ENCODE peak calls at places on chromosomes 5 and 9, in four cellular contexts. R, P, J and A are unnamed samples.

GRCh38 chr9:87622936-87623335 is 103.0 kb upstream of the CTSL start:
- DNase-seq in P (no peak), J (no peak), R (no peak), A (no peak)

GRCh38 chr9:100577776-100578448 is at the start of gene CAVIN4:
- DNase-seq in R (peak; percentile 79), P (no peak), J (no peak), A (peak; percentile 71)

GRCh38 chr9:127096208-127096607 is 26.2 kb downstream of the ANGPTL2 start:
- DNase-seq in R (no peak), J (no peak), P (peak; percentile 59), A (no peak)

GRCh38 chr5:170542691-170543275 is 39.0 kb downstream of the KCNIP1 start:
- DNase-seq in R (no peak), J (peak; percentile 51), P (no peak), A (no peak)

GRCh38 chr5:56440871-56441740 is 208.0 kb upstream of the ANKRD55 start:
- DNase-seq in P (no peak), J (no peak), R (peak; percentile 76), A (peak; percentile 90)

GRCh38 chr9:115106642-115107041 is 11.3 kb downstream of the TNC start:
- DNase-seq in J (peak; percentile 71), R (peak; percentile 74), P (no peak), A (peak; percentile 64)

GRCh38 chr9:109923371-109923770 is 143.4 kb downstream of the PALM2AKAP2 start:
- DNase-seq in R (no peak), J (no peak), P (no peak), A (no peak)

GRCh38 chr5:4295663-4296339 is 700.2 kb downstream of the IRX1 start:
- DNase-seq in J (peak; percentile 4), P (peak; percentile 25), R (peak; percentile 6), A (no peak)

GRCh38 chr5:37722236-37723146 is 117.3 kb downstream of the GDNF start:
- DNase-seq in J (peak; percentile 85), P (no peak), R (peak; percentile 97), A (peak; percentile 97)

GRCh38 chr9:136777359-136777758 is 13.0 kb upstream of the LCN15 start:
- DNase-seq in R (no peak), J (no peak), P (no peak), A (no peak)

GRCh38 chr5:87394407-87394806 is 18.3 kb downstream of the CCNH start:
- DNase-seq in R (peak; percentile 76), J (no peak), P (no peak), A (peak; percentile 69)

GRCh38 chr9:124480621-124480981 is 26.6 kb downstream of the NR5A1 start:
- DNase-seq in J (peak; percentile 40), R (peak; percentile 48), P (no peak), A (peak; percentile 23)

GRCh38 chr9:128627906-128628305 is 28.7 kb downstream of the DYNC2I2 start:
- DNase-seq in R (no peak), P (no peak), J (no peak), A (no peak)

GRCh38 chr5:108765647-108766046 is 17.9 kb downstream of the FER start:
- DNase-seq in J (no peak), R (peak; percentile 33), P (no peak), A (no peak)

GRCh38 chr5:170508660-170509322 is 5.0 kb downstream of the KCNIP1 start:
- DNase-seq in R (no peak), J (no peak), P (no peak), A (peak; percentile 15)

GRCh38 chr5:113663879-113664278 is 150.4 kb downstream of the YTHDC2 start:
- DNase-seq in P (no peak), J (no peak), R (peak; percentile 68), A (peak; percentile 45)

GRCh38 chr9:131138676-131139075 is 13.3 kb downstream of the NUP214 start:
- DNase-seq in J (no peak), R (no peak), P (no peak), A (no peak)

GRCh38 chr9:109166171-109166770 is 778 bp downstream of the FRRS1L start:
- DNase-seq in R (no peak), J (no peak), P (no peak), A (no peak)

GRCh38 chr9:92507496-92507895 is 25.2 kb upstream of the ASPN start:
- DNase-seq in P (no peak), R (no peak), J (no peak), A (no peak)

GRCh38 chr9:98839724-98840123 is 32.3 kb downstream of the GALNT12 start:
- DNase-seq in R (no peak), P (no peak), J (no peak), A (no peak)

GRCh38 chr9:2228641-2229040 is 213.5 kb downstream of the SMARCA2 start:
- DNase-seq in P (no peak), R (no peak), J (no peak), A (no peak)